ENCODE peak calls at places on chromosomes 2 and 18, in six cellular contexts. G is astrocyte of the spinal cord; B is SJSA1; X is CD4-positive, alpha-beta memory T cell; T is cardiac fibroblast; E is small intestine. P is an unnamed sample.

GRCh38 chr18:63505566-63506335 is 29.0 kb downstream of the SERPINB5 start:
- DNase-seq in B (no peak), G (no peak), E (peak), T (peak), X (no peak), P (peak)

GRCh38 chr2:2114745-2115245 is 216.3 kb downstream of the MYT1L start:
- DNase-seq in E (no peak), B (no peak), X (no peak), G (no peak), T (no peak), P (no peak)

GRCh38 chr18:37258819-37259218 is 306.8 kb downstream of the CELF4 start:
- DNase-seq in B (no peak), G (no peak), X (no peak), T (no peak), E (no peak), P (no peak)

GRCh38 chr2:60337142-60337497 is 216.3 kb downstream of the BCL11A start:
- DNase-seq in T (no peak), X (no peak), B (no peak), E (no peak), G (no peak), P (peak)

GRCh38 chr2:189022492-189022891 is 48.3 kb downstream of the COL3A1 start:
- DNase-seq in G (peak), E (no peak), X (no peak), T (peak), B (no peak), P (no peak)

GRCh38 chr18:3998698-3999333 is 456.3 kb downstream of the DLGAP1 start:
- DNase-seq in G (peak), T (peak), B (no peak), X (no peak), E (peak), P (peak)

GRCh38 chr18:48059363-48060109 is 129.1 kb upstream of the SMAD2 start:
- DNase-seq in B (no peak), X (no peak), G (no peak), E (no peak), T (no peak), P (no peak)

GRCh38 chr2:204608261-204608660 is 63.0 kb downstream of the PARD3B start:
- DNase-seq in G (peak), X (no peak), B (no peak), T (peak), E (no peak), P (no peak)

GRCh38 chr18:76874643-76875389 is 52.5 kb downstream of the ZNF236 start:
- DNase-seq in T (no peak), B (no peak), E (no peak), X (peak), G (no peak), P (no peak)

GRCh38 chr2:12685145-12685544 is 31.6 kb upstream of the TRIB2 start:
- DNase-seq in X (no peak), E (no peak), T (peak), B (no peak), G (no peak), P (no peak)

GRCh38 chr18:46332286-46332801 is 228.2 kb downstream of the HAUS1 start:
- DNase-seq in X (no peak), T (no peak), G (no peak), E (no peak), B (no peak), P (no peak)

GRCh38 chr2:74045454-74045853 is 60.7 kb downstream of the TET3 start:
- DNase-seq in T (peak), E (no peak), G (peak), X (no peak), B (no peak), P (no peak)

GRCh38 chr2:235002198-235003095 is 50.6 kb downstream of the SH3BP4 start:
- DNase-seq in G (no peak), X (no peak), T (peak), B (no peak), E (peak), P (no peak)

GRCh38 chr2:46601328-46601963 is 122.1 kb downstream of the TMEM247 start:
- DNase-seq in X (peak), G (peak), B (no peak), T (peak), E (no peak), P (no peak)

GRCh38 chr2:207308519-207309224 is 142.9 kb upstream of the KLF7 start:
- DNase-seq in B (no peak), X (no peak), T (no peak), G (no peak), E (no peak), P (peak)

GRCh38 chr2:98134601-98135000 is 47.6 kb downstream of the VWA3B start:
- DNase-seq in B (no peak), G (peak), E (no peak), X (no peak), T (peak), P (no peak)

GRCh38 chr18:42069036-42069435 is 114.0 kb downstream of the PIK3C3 start:
- DNase-seq in E (no peak), B (no peak), G (no peak), T (no peak), X (no peak), P (no peak)

GRCh38 chr2:112163541-112163981 is 25.4 kb downstream of the FBLN7 start:
- DNase-seq in T (no peak), X (no peak), B (no peak), E (no peak), G (no peak), P (no peak)

GRCh38 chr2:84906108-84906899 is 848 bp downstream of the TMSB10 start:
- DNase-seq in T (no peak), B (peak), E (peak), G (no peak), X (peak), P (no peak)

GRCh38 chr2:37354571-37354970 is 10.1 kb downstream of the QPCT start:
- DNase-seq in B (no peak), G (no peak), X (no peak), E (no peak), T (no peak), P (no peak)

GRCh38 chr2:15783489-15783888 is 156.9 kb upstream of the MYCN start:
- DNase-seq in X (no peak), E (no peak), B (no peak), G (no peak), T (no peak), P (no peak)

GRCh38 chr2:15780234-15780633 is 160.1 kb upstream of the MYCN start:
- DNase-seq in B (no peak), T (no peak), E (no peak), G (no peak), X (no peak), P (no peak)

GRCh38 chr2:15782769-15783294 is 157.5 kb upstream of the MYCN start:
- DNase-seq in B (no peak), T (no peak), X (no peak), E (no peak), G (no peak), P (no peak)

GRCh38 chr2:15780912-15781574 is 159.3 kb upstream of the MYCN start:
- DNase-seq in E (no peak), X (no peak), G (no peak), B (no peak), T (no peak), P (no peak)

GRCh38 chr2:15782009-15782751 is 158.2 kb upstream of the MYCN start:
- DNase-seq in G (no peak), E (peak), X (no peak), T (peak), B (peak), P (no peak)
- H3K4me3 ChIP-seq in G (no peak), E (no peak), X (no peak), T (no peak), B (no peak), P (no peak)

GRCh38 chr2:197915548-197916265 is 111.3 kb downstream of the PLCL1 start:
- DNase-seq in T (peak), B (no peak), E (no peak), X (no peak), G (peak), P (no peak)
- H3K4me3 ChIP-seq in T (no peak), B (no peak), E (no peak), X (no peak), G (no peak), P (no peak)

GRCh38 chr2:161367675-161368074 is 48.4 kb upstream of the TBR1 start:
- DNase-seq in E (no peak), T (no peak), B (no peak), X (no peak), G (no peak), P (no peak)
- H3K4me3 ChIP-seq in E (no peak), T (no peak), B (no peak), X (no peak), G (no peak), P (no peak)

DNA sequence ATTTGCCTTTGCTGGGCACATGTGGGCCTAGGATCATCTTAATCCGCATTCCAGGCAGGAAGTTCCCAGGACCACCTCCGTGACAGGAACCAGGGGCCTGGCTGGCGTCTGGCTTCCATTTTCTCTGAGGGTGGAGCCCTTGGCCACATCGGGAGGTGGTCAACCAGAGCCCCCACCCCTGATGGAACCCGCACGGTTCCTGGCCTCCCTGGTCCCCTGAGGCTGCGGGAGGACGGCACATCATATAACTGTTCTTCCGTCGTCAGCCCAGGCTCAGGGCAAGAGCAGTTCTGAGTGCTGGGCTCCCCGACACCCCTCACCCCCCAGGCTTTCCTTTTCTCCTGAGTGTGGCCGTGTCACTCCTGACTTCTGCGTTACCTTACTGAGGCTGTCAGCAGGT is 13.5 kb downstream of the ESPNL start:
- DNase-seq in B (no peak), E (no peak), T (no peak), G (no peak), X (no peak), P (no peak)
- H3K4me3 ChIP-seq in B (no peak), E (no peak), T (no peak), G (no peak), X (no peak), P (no peak)

GRCh38 chr2:241035818-241036396 is 37.5 kb downstream of the SNED1 start:
- DNase-seq in B (no peak), E (no peak), G (no peak), T (no peak), X (peak), P (no peak)
- H3K4me3 ChIP-seq in B (peak), E (peak), G (no peak), T (no peak), X (no peak), P (no peak)

DNA sequence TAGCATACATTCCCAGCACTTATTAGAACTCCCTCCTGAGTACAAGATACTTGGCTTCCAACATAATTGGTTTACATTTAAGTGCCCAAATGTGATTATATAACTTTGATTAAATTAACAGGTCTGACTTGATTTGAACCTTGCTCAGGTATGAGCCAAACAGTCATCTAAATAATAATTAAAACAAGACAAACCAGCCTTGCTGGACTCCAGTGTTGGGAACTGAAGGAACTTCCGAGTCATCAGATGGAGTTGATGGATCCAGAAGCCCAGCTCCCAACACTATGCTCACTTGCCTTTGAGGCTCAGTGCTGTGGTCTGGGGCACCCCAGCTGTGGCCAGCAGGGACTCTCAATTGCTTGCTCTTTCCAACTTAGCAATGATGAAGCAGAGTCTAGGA is 60.4 kb upstream of the LGALSL start:
- DNase-seq in E (peak), X (no peak), T (no peak), B (no peak), G (no peak), P (no peak)
- H3K4me3 ChIP-seq in E (no peak), X (no peak), T (no peak), B (no peak), G (no peak), P (no peak)

GRCh38 chr2:148814853-148815419 is 60.1 kb upstream of the KIF5C start:
- DNase-seq in T (peak), B (no peak), E (no peak), G (peak), X (no peak), P (no peak)
- H3K4me3 ChIP-seq in T (no peak), B (no peak), E (no peak), G (no peak), X (no peak), P (no peak)

GRCh38 chr2:69915050-69915945 is at the start of gene MXD1:
- DNase-seq in G (no peak), E (peak), B (no peak), T (no peak), X (peak), P (no peak)

GRCh38 chr2:69917854-69918253 is 2.9 kb downstream of the MXD1 start:
- DNase-seq in X (no peak), G (peak), E (peak), B (no peak), T (peak), P (no peak)

GRCh38 chr2:69916151-69916550 is 1.2 kb downstream of the MXD1 start:
- DNase-seq in E (peak), G (no peak), T (no peak), X (no peak), B (no peak), P (no peak)

GRCh38 chr2:69911985-69912563 is 2.8 kb upstream of the MXD1 start:
- DNase-seq in B (no peak), G (peak), T (peak), X (peak), E (peak), P (peak)

GRCh38 chr2:69914235-69915049 is 467 bp upstream of the MXD1 start:
- DNase-seq in E (peak), X (peak), G (peak), T (peak), B (peak), P (peak)
- H3K4me3 ChIP-seq in E (peak), X (peak), G (peak), T (peak), B (peak), P (peak)

GRCh38 chr2:9797681-9798556 is 45.4 kb upstream of the TAF1B start:
- DNase-seq in X (no peak), T (no peak), B (no peak), G (no peak), E (peak), P (no peak)
- H3K4me3 ChIP-seq in X (no peak), T (no peak), B (no peak), G (no peak), E (no peak), P (no peak)